ENCODE peak calls at places on chromosomes 7 and 10, in six cellular contexts. L, N, U, E, Z and R are unnamed samples.

GRCh38 chr10:118792501-118792900 is 37.7 kb upstream of the CACUL1 start:
- DNase-seq in E (no peak), N (no peak), Z (no peak), U (no peak), L (no peak), R (no peak)

GRCh38 chr7:91826377-91826776 is 54.1 kb downstream of the MTERF1 start:
- DNase-seq in N (no peak), E (no peak), L (no peak), U (no peak), Z (no peak), R (no peak)

GRCh38 chr7:153515359-153515758 is 536.8 kb upstream of the DPP6 start:
- DNase-seq in Z (no peak), U (no peak), N (no peak), E (no peak), L (no peak), R (no peak)

GRCh38 chr10:129755075-129756020 is 208.7 kb downstream of the EBF3 start:
- DNase-seq in Z (no peak), N (peak; percentile 0), L (no peak), U (no peak), E (no peak), R (no peak)

GRCh38 chr10:97149065-97149680 is 36.6 kb downstream of the SLIT1 start:
- DNase-seq in Z (no peak), U (no peak), N (no peak), L (no peak), E (no peak), R (no peak)

GRCh38 chr7:106720641-106721040 is 59.7 kb upstream of the CCDC71L start:
- DNase-seq in Z (no peak), E (no peak), U (no peak), N (no peak), L (no peak), R (no peak)

GRCh38 chr7:142301299-142301698 is 43.4 kb upstream of the PRSS58 start:
- DNase-seq in U (no peak), Z (no peak), N (no peak), E (no peak), L (no peak), R (no peak)

GRCh38 chr7:50436133-50436802 is 13.9 kb downstream of the FIGNL1 start:
- DNase-seq in Z (peak; percentile 28), L (no peak), U (no peak), E (peak; percentile 28), N (no peak), R (no peak)

GRCh38 chr7:158613481-158613880 is 25.9 kb upstream of the PTPRN2 start:
- DNase-seq in Z (no peak), U (no peak), N (no peak), L (no peak), E (no peak), R (no peak)

GRCh38 chr7:43444711-43445578 is 138.0 kb upstream of the STK17A start:
- DNase-seq in U (no peak), N (no peak), L (no peak), E (no peak), Z (no peak), R (no peak)

GRCh38 chr10:120437541-120437940 is 19.5 kb upstream of the PLPP4 start:
- DNase-seq in N (no peak), L (no peak), U (no peak), E (no peak), Z (no peak), R (no peak)

GRCh38 chr7:17304926-17305325 is 6.5 kb downstream of the AHR start:
- DNase-seq in U (peak; percentile 34), E (no peak), L (peak; percentile 91), N (peak; percentile 20), Z (peak; percentile 79), R (no peak)

GRCh38 chr7:68729361-68729760 is 868.9 kb upstream of the AUTS2 start:
- DNase-seq in N (no peak), L (no peak), Z (no peak), U (no peak), E (no peak), R (no peak)

GRCh38 chr10:52232561-52233350 is 81.3 kb upstream of the DKK1 start:
- DNase-seq in U (no peak), E (no peak), L (no peak), N (no peak), Z (peak; percentile 27), R (no peak)

GRCh38 chr7:25765110-25765509 is 386.9 kb upstream of the NFE2L3 start:
- DNase-seq in Z (no peak), L (no peak), E (no peak), N (no peak), U (no peak), R (no peak)

GRCh38 chr7:116524609-116525297 is at the start of gene CAV1:
- DNase-seq in E (peak; percentile 86), L (peak; percentile 95), N (peak; percentile 54), U (peak; percentile 78), Z (peak; percentile 96), R (peak; percentile 42)

GRCh38 chr7:44056681-44057080 is 8.7 kb downstream of the PGAM2 start:
- DNase-seq in Z (no peak), N (no peak), E (peak; percentile 14), U (no peak), L (no peak), R (peak; percentile 21)

DNA sequence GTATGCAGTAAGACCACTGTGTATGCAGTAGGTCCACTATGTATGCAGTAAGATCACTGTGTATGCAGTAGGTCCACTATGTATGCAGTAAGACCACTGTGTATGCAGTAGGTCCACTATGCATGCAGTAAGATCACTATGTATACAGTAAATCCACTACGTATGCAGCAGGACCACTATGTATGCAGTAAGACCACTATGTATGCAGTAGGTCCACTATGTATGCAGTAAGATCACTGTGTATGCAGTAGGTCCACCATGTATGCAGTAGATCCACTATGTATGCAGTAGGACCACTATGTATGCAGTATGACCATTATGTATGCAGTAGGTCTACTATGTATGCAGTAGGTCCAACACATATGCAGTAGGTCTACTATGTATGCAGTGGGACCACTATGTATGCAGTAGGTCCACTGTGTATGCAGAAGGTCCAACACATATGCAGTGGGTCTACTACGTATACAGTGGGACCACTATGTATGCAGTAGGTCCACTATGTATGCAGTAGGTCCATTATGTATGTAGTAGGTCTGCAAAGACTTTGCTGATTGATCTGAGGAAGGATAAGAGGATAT is 313.6 kb downstream of the ADARB2 start:
- DNase-seq in E (no peak), Z (no peak), L (no peak), N (no peak), U (no peak), R (no peak)
- H3K4me1 ChIP-seq in E (no peaks in the 10 kb centered on the region), Z (no peaks in the 10 kb centered on the region), L (no peaks in the 10 kb centered on the region), N (peaks cover 12% of the 10 kb centered on the region), U (no peaks in the 10 kb centered on the region), R (peaks cover 6% of the 10 kb centered on the region)

GRCh38 chr10:88293073-88293472 is 290.0 kb downstream of the RNLS start:
- DNase-seq in Z (no peak), N (no peak), U (no peak), L (no peak), E (no peak), R (no peak)

GRCh38 chr10:88289342-88289741 is 293.8 kb downstream of the RNLS start:
- DNase-seq in U (no peak), L (no peak), E (no peak), Z (no peak), N (no peak), R (no peak)

GRCh38 chr10:88292185-88292514 is 291.0 kb downstream of the RNLS start:
- DNase-seq in Z (no peak), E (no peak), U (no peak), L (no peak), N (no peak), R (no peak)

GRCh38 chr10:88293651-88294230 is 289.4 kb downstream of the RNLS start:
- DNase-seq in N (no peak), U (no peak), E (no peak), Z (no peak), L (no peak), R (no peak)

DNA sequence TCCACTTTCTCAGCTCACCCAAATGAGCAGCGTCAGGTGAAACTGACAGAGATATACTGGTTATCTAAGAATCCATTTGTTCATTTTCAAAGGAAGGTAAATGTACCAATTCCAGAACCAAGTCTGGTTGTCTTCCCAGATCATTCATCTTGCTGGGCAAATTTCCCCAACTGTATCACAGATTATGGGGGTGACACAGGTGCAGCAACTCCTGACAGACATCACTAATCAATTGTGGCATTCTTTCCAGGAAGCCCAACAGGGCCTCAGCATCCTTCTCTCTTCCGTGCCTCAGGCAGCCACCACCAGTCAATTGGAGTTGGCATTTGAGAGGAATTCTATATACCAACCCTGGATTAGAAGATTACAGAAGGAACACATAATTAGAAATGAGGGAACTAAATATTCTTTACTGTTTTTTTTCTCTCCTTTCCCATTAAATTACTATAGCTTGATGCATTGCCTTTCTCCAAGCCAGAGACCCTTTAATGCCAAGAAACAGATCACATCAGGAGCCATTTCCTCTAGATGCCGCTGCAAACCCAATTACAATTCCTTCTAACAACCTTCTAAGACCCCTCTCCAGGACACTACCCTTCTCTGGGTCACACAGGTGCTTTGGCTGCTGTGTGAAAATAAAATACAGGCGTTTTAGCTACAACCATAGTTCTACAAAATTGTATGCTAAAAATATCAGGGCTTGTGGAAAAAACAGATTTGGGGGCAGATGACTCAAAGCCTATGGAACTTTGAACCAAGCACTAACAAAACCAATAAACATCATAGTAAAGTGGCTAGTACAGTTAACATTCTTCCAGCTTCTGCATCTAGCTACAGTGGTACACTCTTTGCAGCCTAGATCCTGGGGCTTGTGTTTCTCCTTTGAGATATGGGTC is 291.6 kb downstream of the RNLS start:
- DNase-seq in U (no peak), L (no peak), N (no peak), E (no peak), Z (no peak), R (no peak)
- H3K4me1 ChIP-seq in U (no peaks in the 10 kb centered on the region), L (no peaks in the 10 kb centered on the region), N (no peaks in the 10 kb centered on the region), E (no peaks in the 10 kb centered on the region), Z (peaks cover 19% of the 10 kb centered on the region), R (no peaks in the 10 kb centered on the region)

GRCh38 chr10:125080296-125080695 is 80.1 kb downstream of the CTBP2 start:
- DNase-seq in E (no peak), L (no peak), N (no peak), Z (no peak), U (no peak), R (no peak)
- H3K4me1 ChIP-seq in E (peaks cover 18% of the 10 kb centered on the region), L (peaks cover 26% of the 10 kb centered on the region), N (peaks cover 22% of the 10 kb centered on the region), Z (peaks cover 42% of the 10 kb centered on the region), U (peaks cover 11% of the 10 kb centered on the region), R (no peaks in the 10 kb centered on the region)

GRCh38 chr10:88066319-88066718 is 202.9 kb downstream of the PTEN start:
- DNase-seq in L (no peak), N (no peak), E (no peak), Z (no peak), U (no peak), R (no peak)
- H3K4me1 ChIP-seq in L (no peaks in the 10 kb centered on the region), N (peaks cover 9% of the 10 kb centered on the region), E (peaks cover 9% of the 10 kb centered on the region), Z (peaks cover 20% of the 10 kb centered on the region), U (peaks cover 33% of the 10 kb centered on the region), R (peaks cover 32% of the 10 kb centered on the region)